ENCODE peak calls at places on chromosomes 13 and 19, in ten cellular contexts. Y is endothelial cell; W is progenitor cell of endocrine pancreas; H is dorsolateral prefrontal cortex; R is body of pancreas; Q is CD8-positive, alpha-beta T cell; A is retinal pigment epithelial cell; P is fibroblast of mammary gland; D is A549; Z is heart right ventricle. O is an unnamed sample.

GRCh38 chr19:18502236-18502632 is 19.6 kb downstream of the ELL start:
- DNase-seq in A (no peak), Z (no peak), W (no peak), D (no peak), P (no peak), H (no peak), Q (no peak), Y (no peak), R (no peak), O (no peak)

GRCh38 chr13:39095500-39095899 is 57.2 kb downstream of the NHLRC3 start:
- DNase-seq in A (no peak), D (no peak), Q (no peak), P (no peak), W (no peak), R (no peak), H (no peak), Z (no peak), Y (no peak), O (no peak)

GRCh38 chr13:112619730-112620639 is 32.0 kb upstream of the TUBGCP3 start:
- DNase-seq in Y (peak; percentile 31), W (peak; percentile 36), D (no peak), R (no peak), H (no peak), Q (no peak), P (peak; percentile 2), A (no peak), Z (no peak), O (no peak)

GRCh38 chr13:32063622-32064233 is 32.2 kb downstream of the FRY start:
- DNase-seq in Y (no peak), D (no peak), H (no peak), W (no peak), P (no peak), Q (no peak), Z (no peak), R (no peak), A (no peak), O (no peak)

GRCh38 chr19:36460046-36460445 is 29.3 kb downstream of the ZNF566 start:
- DNase-seq in Y (no peak), A (no peak), Q (no peak), P (no peak), Z (no peak), W (no peak), R (no peak), D (no peak), H (no peak), O (no peak)

GRCh38 chr19:50399368-50399745 is 15.2 kb downstream of the POLD1 start:
- DNase-seq in R (no peak), Y (no peak), D (no peak), Z (no peak), P (no peak), Q (no peak), A (no peak), W (no peak), H (no peak), O (no peak)

GRCh38 chr19:36685835-36686234 is 1.6 kb upstream of the ZNF567 start:
- DNase-seq in Y (no peak), Q (no peak), R (no peak), A (no peak), Z (no peak), W (no peak), D (no peak), H (no peak), P (no peak), O (no peak)

GRCh38 chr13:65677906-65678305 is 1552.2 kb downstream of the PCDH9 start:
- DNase-seq in Y (no peak), R (no peak), D (no peak), Q (no peak), P (peak; percentile 25), H (no peak), A (no peak), Z (no peak), W (no peak), O (no peak)

GRCh38 chr19:41192574-41193419 is at the start of gene CYP2S1:
- DNase-seq in W (peak; percentile 52), Q (no peak), R (peak; percentile 19), Y (peak; percentile 58), P (no peak), Z (no peak), D (peak; percentile 93), H (no peak), A (peak; percentile 13), O (peak; percentile 56)

GRCh38 chr19:46946090-46946489 is 73.5 kb upstream of the NPAS1 start:
- DNase-seq in A (no peak), D (no peak), Q (no peak), Y (no peak), P (no peak), R (no peak), W (no peak), Z (no peak), H (no peak), O (no peak)

GRCh38 chr19:45030825-45031224 is 8.0 kb upstream of the CLASRP start:
- DNase-seq in W (no peak), H (no peak), A (no peak), Z (no peak), D (no peak), Q (no peak), R (no peak), Y (no peak), P (no peak), O (no peak)

GRCh38 chr13:29771247-29771646 is 79.2 kb downstream of the UBL3 start:
- DNase-seq in Y (no peak), D (no peak), Z (no peak), R (no peak), P (peak; percentile 56), W (no peak), H (no peak), A (peak; percentile 4), Q (no peak), O (no peak)

GRCh38 chr19:46602392-46603194 is 1.5 kb downstream of the CALM3 start:
- DNase-seq in H (no peak), A (no peak), R (no peak), P (no peak), Z (no peak), D (no peak), W (no peak), Y (peak; percentile 41), Q (no peak), O (no peak)

GRCh38 chr19:17755977-17756670 is 4.8 kb downstream of the FCHO1 start:
- DNase-seq in D (peak; percentile 49), A (no peak), Q (peak; percentile 53), P (peak; percentile 32), H (peak; percentile 97), W (peak; percentile 24), Z (no peak), R (peak; percentile 58), Y (peak; percentile 59), O (peak; percentile 89)

GRCh38 chr19:5987077-5987818 is 9.3 kb upstream of the RANBP3 start:
- DNase-seq in Q (peak; percentile 63), R (peak; percentile 93), P (peak; percentile 82), Y (peak; percentile 85), W (peak; percentile 77), Z (peak; percentile 83), D (peak; percentile 66), A (peak; percentile 30), H (peak; percentile 51), O (peak; percentile 81)

GRCh38 chr19:5988520-5989387 is 10.8 kb upstream of the RANBP3 start:
- DNase-seq in W (no peak), R (no peak), A (no peak), Y (no peak), H (no peak), P (no peak), Z (no peak), D (no peak), Q (no peak), O (no peak)

GRCh38 chr19:5990289-5990797 is 12.4 kb upstream of the RANBP3 start:
- DNase-seq in D (peak; percentile 66), A (no peak), R (no peak), Z (no peak), H (no peak), W (no peak), Q (no peak), Y (no peak), P (peak; percentile 38), O (no peak)

GRCh38 chr19:5991244-5991838 is 13.4 kb upstream of the RANBP3 start:
- DNase-seq in H (no peak), Y (no peak), W (no peak), Z (no peak), Q (no peak), A (no peak), R (no peak), P (no peak), D (no peak), O (no peak)

GRCh38 chr19:5989388-5990074 is 11.6 kb upstream of the RANBP3 start:
- DNase-seq in Q (no peak), A (no peak), P (no peak), Y (no peak), H (no peak), R (no peak), W (no peak), Z (no peak), D (no peak), O (no peak)
- TF ChIP-seq CTCF in Q (no peak), A (no peak), P (no peak), Y (no peak), H (no peak), R (no peak), W (no peak), Z (no peak), D (no peak), O (no peak)

GRCh38 chr19:11528551-11529341 is at the start of gene ECSIT:
- DNase-seq in D (peak; percentile 91), P (peak; percentile 99), H (peak; percentile 91), W (peak; percentile 88), Y (peak; percentile 91), Q (peak; percentile 93), R (peak; percentile 99), Z (peak; percentile 98), A (peak; percentile 96), O (peak; percentile 95)

GRCh38 chr19:11535792-11536595 is 2.7 kb upstream of the CNN1 start:
- DNase-seq in W (peak; percentile 86), Z (peak; percentile 90), H (peak; percentile 84), A (peak; percentile 39), D (peak; percentile 67), Y (peak; percentile 97), P (peak; percentile 81), R (peak; percentile 92), Q (peak; percentile 76), O (peak; percentile 98)

GRCh38 chr19:11534538-11534937 is 4.1 kb upstream of the CNN1 start:
- DNase-seq in R (no peak), W (no peak), Q (no peak), P (no peak), H (no peak), A (no peak), Y (no peak), D (no peak), Z (no peak), O (no peak)

GRCh38 chr19:11530432-11530831 is 1.5 kb upstream of the ECSIT start:
- DNase-seq in R (peak; percentile 82), Q (peak; percentile 30), A (peak; percentile 51), W (no peak), H (peak; percentile 84), Z (peak; percentile 78), P (peak; percentile 90), D (peak; percentile 56), Y (peak; percentile 26), O (peak; percentile 75)
- TF ChIP-seq CTCF in R (peak; percentile 28), Q (no peak), A (peak; percentile 42), W (peak; percentile 16), H (peak; percentile 73), Z (peak; percentile 37), P (peak; percentile 31), D (no peak), Y (no peak), O (no peak)

GRCh38 chr13:98483636-98484288 is 93.1 kb downstream of the STK24 start:
- DNase-seq in H (no peak), Y (no peak), P (peak; percentile 32), Q (no peak), A (no peak), R (no peak), D (no peak), Z (no peak), W (no peak), O (no peak)
- TF ChIP-seq CTCF in H (no peak), Y (no peak), P (no peak), Q (no peak), A (no peak), R (no peak), D (no peak), Z (no peak), W (no peak), O (no peak)

GRCh38 chr19:48635966-48636858 is 967 bp downstream of the DBP start:
- DNase-seq in R (no peak), H (no peak), Y (no peak), P (no peak), W (no peak), A (no peak), Z (peak; percentile 69), Q (peak; percentile 53), D (no peak), O (no peak)
- TF ChIP-seq CTCF in R (no peak), H (no peak), Y (no peak), P (no peak), W (no peak), A (no peak), Z (no peak), Q (no peak), D (no peak), O (no peak)

O was measured in glutamatergic neuron.